ENCODE peak calls at places on chromosomes 7 and 10, in seven cellular contexts. C, M, G, I, S, D and V are unnamed samples.

GRCh38 chr10:21172774-21173432 is 275.8 kb upstream of the NEBL start:
- DNase-seq in C (no peak), S (no peak), I (peak), D (peak), M (no peak), G (no peak), V (peak)

GRCh38 chr7:122528879-122529481 is 169.9 kb downstream of the RNF133 start:
- DNase-seq in M (peak), I (no peak), G (no peak), S (no peak), D (no peak), C (no peak), V (no peak)

GRCh38 chr7:115662120-115662519 is 368.4 kb downstream of the TFEC start:
- DNase-seq in G (no peak), D (no peak), M (no peak), S (no peak), I (no peak), C (no peak), V (no peak)

GRCh38 chr7:67311901-67312300 is 315.3 kb downstream of the TYW1 start:
- DNase-seq in S (no peak), M (no peak), D (no peak), C (no peak), G (no peak), I (no peak), V (no peak)

GRCh38 chr7:921581-922333 is 32.7 kb downstream of the ADAP1 start:
- DNase-seq in G (peak), I (no peak), C (peak), D (peak), S (peak), M (no peak), V (peak)

GRCh38 chr10:103353281-103353680 is 2.3 kb upstream of the PCGF6 start:
- DNase-seq in D (no peak), I (no peak), C (no peak), S (no peak), M (peak), G (no peak), V (no peak)

GRCh38 chr7:70738486-70738885 is 393.5 kb upstream of the GALNT17 start:
- DNase-seq in I (no peak), S (no peak), D (no peak), C (no peak), G (no peak), M (no peak), V (no peak)

GRCh38 chr10:55370021-55370420 is 569.0 kb upstream of the PCDH15 start:
- DNase-seq in C (no peak), I (no peak), M (peak), S (no peak), D (no peak), G (no peak), V (no peak)

GRCh38 chr10:56035489-56035888 is 325.6 kb downstream of the ZWINT start:
- DNase-seq in M (no peak), S (no peak), C (no peak), D (no peak), G (no peak), I (no peak), V (no peak)

GRCh38 chr7:100675581-100676350 is 2.2 kb downstream of the GNB2 start:
- DNase-seq in D (peak), M (peak), I (peak), G (peak), S (peak), C (peak), V (peak)

GRCh38 chr7:30804078-30804661 is 33.0 kb downstream of the MINDY4 start:
- DNase-seq in S (no peak), D (no peak), G (no peak), M (no peak), C (no peak), I (no peak), V (no peak)

GRCh38 chr10:13924020-13924725 is 337.4 kb downstream of the PRPF18 start:
- DNase-seq in M (no peak), C (no peak), G (no peak), I (no peak), S (no peak), D (no peak), V (no peak)

GRCh38 chr7:70829221-70830059 is 302.5 kb upstream of the GALNT17 start:
- DNase-seq in M (peak), I (peak), G (peak), C (peak), D (peak), S (peak), V (peak)

GRCh38 chr7:35019801-35020200 is 17.5 kb downstream of the DPY19L1 start:
- DNase-seq in I (no peak), D (no peak), C (no peak), S (no peak), M (no peak), G (no peak), V (no peak)

DNA sequence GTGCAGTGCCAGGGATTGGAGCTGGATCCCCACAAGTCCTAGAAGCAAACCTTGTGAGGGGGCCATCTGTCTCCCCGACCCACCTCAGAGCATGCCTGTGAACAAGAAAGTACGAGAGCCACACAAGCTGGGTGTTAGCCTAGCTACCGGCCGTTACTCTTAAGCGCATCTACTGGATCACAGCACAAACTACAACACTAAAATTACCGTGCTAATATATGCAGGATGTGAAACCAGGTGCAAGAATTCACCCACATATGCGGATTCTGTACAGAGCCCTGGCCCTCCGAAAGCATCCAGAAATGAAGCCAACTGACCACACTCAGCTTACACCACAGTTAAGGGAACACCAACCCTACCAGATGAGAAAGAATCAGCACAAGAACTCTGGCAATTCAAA is 16.0 kb upstream of the PRSS1 start:
- DNase-seq in G (no peak), D (no peak), I (no peak), S (no peak), M (no peak), C (no peak), V (no peak)
- H3K4me3 ChIP-seq in G (no peak), D (no peak), I (no peak), S (no peak), M (no peak), C (no peak), V (no peak)

DNA sequence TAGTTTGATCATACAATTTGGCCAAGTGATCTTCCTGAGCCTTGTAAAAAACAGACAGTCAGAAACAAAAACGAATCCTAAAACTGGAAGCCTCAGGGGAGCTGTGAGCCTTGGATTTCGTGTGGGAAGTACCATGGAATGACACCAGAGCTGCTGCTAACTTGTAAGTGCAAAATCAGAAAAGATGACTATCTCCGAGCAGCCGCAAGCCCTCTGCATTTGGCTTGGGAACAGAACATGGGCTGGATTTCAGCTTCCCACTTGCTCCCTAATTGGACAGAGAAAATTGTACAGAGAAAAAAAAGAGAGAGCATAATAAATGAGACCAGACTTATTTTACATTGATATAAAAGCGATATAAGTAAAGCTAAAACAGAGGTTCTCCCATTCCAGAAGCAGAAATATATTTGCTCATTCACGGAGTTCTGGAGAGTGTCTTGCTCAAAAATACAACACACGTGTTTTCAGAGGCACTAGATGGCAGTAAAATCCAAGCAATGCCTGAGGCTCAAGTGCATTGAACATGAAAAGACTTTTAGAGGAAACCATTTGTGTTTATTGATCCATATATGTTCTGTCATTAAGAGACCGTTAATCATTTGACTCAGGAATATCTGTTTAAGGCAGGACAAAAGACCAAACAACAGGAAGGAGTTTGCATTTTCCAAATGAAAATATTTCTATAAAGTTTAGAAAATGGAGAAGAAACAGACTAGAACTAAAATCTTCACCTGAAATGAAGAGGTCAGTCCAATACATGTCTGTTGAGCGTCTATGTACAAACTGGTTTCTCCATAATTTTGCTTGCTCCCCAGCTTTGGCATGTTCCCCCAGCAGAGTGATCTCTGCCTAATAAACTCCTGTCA is 78.3 kb upstream of the SLC26A5 start:
- DNase-seq in I (no peak), M (peak), C (no peak), D (no peak), G (no peak), S (no peak), V (no peak)
- TF ChIP-seq CTCF in I (no peak), M (peak), C (no peak), D (peak), G (no peak), S (no peak), V (no peak)

GRCh38 chr10:32962541-32962940 is 4.5 kb upstream of the ITGB1 start:
- DNase-seq in I (no peak), M (peak), D (no peak), S (no peak), G (no peak), C (no peak), V (no peak)

GRCh38 chr10:32961343-32961891 is 3.4 kb upstream of the ITGB1 start:
- DNase-seq in C (no peak), S (no peak), I (no peak), D (no peak), M (no peak), G (no peak), V (no peak)

GRCh38 chr10:32963102-32963501 is 5.1 kb upstream of the ITGB1 start:
- DNase-seq in S (no peak), M (no peak), I (no peak), D (no peak), C (no peak), G (no peak), V (no peak)

GRCh38 chr10:32960022-32960421 is 2.0 kb upstream of the ITGB1 start:
- DNase-seq in S (no peak), M (no peak), C (no peak), G (no peak), I (no peak), D (no peak), V (no peak)

DNA sequence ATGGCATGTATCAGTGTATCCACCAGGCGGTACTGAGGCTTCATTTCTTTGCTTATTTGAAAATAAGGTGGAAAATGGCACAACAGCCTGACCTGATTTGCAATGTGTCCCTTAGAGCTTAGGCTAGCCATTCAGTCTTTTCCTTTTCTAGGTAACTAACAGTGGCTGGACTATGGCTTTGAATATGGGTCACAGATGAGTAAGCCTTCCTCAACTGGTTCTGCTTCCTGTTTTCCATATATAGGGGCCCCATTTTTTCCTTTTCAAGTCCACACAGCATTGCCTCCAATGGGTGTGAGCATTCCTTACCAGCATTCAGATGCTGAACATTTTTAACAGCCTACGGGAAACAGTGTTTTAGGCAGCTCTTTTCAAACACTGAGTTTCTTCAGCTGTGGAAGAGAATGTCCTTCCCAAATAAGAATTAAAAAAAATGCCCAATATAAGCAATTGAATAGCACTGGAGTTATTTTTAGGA is 3.9 kb upstream of the ITGB1 start:
- DNase-seq in S (no peak), G (no peak), I (no peak), C (no peak), D (no peak), M (peak), V (no peak)
- TF ChIP-seq POLR2A in S (no peak), G (no peak), I (no peak), C (no peak), D (peak), M (no peak), V (no peak)

DNA sequence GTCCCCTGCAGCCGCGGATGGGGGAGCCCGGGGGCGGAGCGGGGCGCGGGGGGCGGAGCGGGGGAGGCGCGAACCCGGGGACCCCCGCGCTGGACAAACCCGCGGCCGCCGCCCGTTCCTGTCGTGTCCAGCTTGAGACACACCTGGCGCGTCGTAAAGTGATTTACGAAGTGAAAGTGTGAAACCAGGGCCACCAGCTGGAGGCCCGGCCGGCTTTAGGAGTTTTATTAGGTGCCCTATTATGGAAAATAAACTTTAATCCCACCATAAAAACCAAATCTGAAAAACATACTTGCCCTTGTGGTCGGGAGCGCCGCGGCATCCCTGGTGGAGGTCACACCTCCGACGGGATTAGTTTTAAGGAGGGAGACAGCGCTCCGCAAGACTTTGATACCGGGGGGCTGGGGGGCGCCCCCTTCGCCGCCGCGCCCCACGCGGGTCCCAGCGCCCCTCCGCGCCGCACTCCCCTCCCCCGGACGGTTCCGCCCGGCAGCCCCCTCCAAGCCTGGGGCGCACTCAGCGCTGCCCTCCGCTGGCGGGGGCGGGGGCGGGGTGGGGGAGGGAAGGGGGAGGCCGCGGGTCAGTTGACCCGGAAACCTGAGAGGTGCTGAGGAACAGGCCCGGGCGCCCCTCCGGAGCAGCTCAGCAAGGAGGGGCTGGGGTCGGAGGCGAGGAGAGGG is 10.3 kb downstream of the MNX1 start:
- DNase-seq in D (no peak), M (no peak), G (peak), I (no peak), C (no peak), S (no peak), V (no peak)
- H3K4me3 ChIP-seq in D (peak), M (peak), G (peak), I (peak), C (peak), S (peak), V (peak)

DNA sequence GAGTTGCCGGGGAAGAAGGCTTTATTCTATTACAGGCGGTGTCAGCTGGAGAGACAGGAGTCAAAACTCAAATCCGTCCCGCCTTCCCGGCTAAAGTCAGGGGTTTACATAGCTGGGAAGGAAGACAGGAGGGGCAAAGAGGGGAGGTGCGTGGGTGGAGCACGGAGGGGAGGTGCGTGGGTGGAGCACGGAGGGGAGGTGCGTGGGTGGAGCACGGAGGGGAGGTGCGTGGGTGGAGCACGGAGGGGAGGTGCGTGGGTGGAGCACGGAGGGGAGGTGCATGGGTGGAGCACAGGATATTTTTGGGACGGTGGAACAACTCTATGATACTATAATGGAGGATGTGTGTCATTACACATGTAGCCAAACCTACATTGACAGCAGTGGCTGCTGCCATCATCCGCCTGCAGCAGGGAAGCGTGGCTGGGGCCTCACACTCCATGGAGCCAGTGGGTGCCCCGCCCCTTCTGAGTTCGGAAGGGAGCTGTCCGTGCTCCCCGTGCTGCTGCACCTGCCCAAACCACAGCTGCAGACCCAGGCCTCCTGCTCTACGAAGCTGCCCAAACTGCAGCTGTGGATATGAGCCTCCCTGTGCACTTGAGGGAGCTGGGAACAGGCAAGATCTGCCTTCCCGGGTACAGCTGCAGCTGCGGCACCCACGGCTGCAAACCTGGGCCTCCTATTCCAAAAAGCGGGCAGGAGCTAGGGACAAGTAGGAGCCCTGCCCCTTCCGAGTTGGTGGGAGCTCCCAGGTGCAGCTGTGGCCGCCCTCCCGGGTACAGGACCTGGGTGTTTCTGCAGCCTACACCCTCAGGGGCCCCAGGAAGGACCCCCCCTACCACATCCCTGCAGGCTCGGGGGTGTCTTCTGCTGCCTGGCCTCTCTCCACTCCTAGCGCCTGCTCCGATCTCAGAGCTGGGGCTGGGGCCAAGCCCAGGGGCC is 119.4 kb downstream of the DYNC2I1 start:
- DNase-seq in C (no peak), M (no peak), D (no peak), I (no peak), G (no peak), S (no peak), V (peak)
- TF ChIP-seq CTCF in C (no peak), M (no peak), D (no peak), I (no peak), G (no peak), S (no peak), V (no peak)